ENCODE peak calls at places on chromosomes 16 and 17, in five cellular contexts. One of them, this sample, is unnamed.

GRCh38 chr17:40958086-40958953 is 8.4 kb downstream of the KRT39 start:
- DNase-seq in K562: no peak
- DNase-seq in GM12878: no peak
- DNase-seq in HepG2: peak; percentile 92
- DNase-seq in H1: no peak
- DNase-seq in this sample: peak; percentile 65

GRCh38 chr17:12584727-12585126 is 81.0 kb upstream of the MYOCD start:
- DNase-seq in GM12878: no peak
- DNase-seq in H1: no peak
- DNase-seq in HepG2: no peak
- DNase-seq in K562: no peak
- DNase-seq in this sample: no peak

GRCh38 chr16:49575352-49576172 is 202.0 kb downstream of the C16orf78 start:
- DNase-seq in H1: peak; percentile 50
- DNase-seq in K562: no peak
- DNase-seq in GM12878: peak; percentile 71
- DNase-seq in HepG2: no peak
- DNase-seq in this sample: peak; percentile 54

GRCh38 chr16:907361-907760 is 63.4 kb downstream of the LMF1 start:
- DNase-seq in K562: no peak
- DNase-seq in H1: no peak
- DNase-seq in HepG2: no peak
- DNase-seq in GM12878: no peak
- DNase-seq in this sample: no peak

GRCh38 chr17:31721291-31722025 is 137.6 kb downstream of the COPRS start:
- DNase-seq in HepG2: no peak
- DNase-seq in H1: peak; percentile 28
- DNase-seq in GM12878: no peak
- DNase-seq in K562: no peak
- DNase-seq in this sample: no peak

GRCh38 chr17:69159418-69159817 is 17.7 kb upstream of the ABCA6 start:
- DNase-seq in HepG2: no peak
- DNase-seq in H1: no peak
- DNase-seq in GM12878: no peak
- DNase-seq in K562: no peak
- DNase-seq in this sample: no peak

GRCh38 chr17:70091005-70091568 is 16.1 kb downstream of the KCNJ16 start:
- DNase-seq in HepG2: no peak
- DNase-seq in GM12878: no peak
- DNase-seq in H1: no peak
- DNase-seq in K562: no peak
- DNase-seq in this sample: no peak

GRCh38 chr16:73365010-73365409 is 317.1 kb upstream of the ZFHX3 start:
- DNase-seq in HepG2: no peak
- DNase-seq in K562: no peak
- DNase-seq in GM12878: no peak
- DNase-seq in H1: no peak
- DNase-seq in this sample: no peak

GRCh38 chr17:12591336-12591735 is 74.4 kb upstream of the MYOCD start:
- DNase-seq in H1: no peak
- DNase-seq in GM12878: no peak
- DNase-seq in K562: no peak
- DNase-seq in HepG2: no peak
- DNase-seq in this sample: peak; percentile 20

GRCh38 chr17:76492989-76493501 is 8.2 kb downstream of the RHBDF2 start:
- DNase-seq in K562: no peak
- DNase-seq in H1: no peak
- DNase-seq in GM12878: peak; percentile 80
- DNase-seq in HepG2: no peak
- DNase-seq in this sample: no peak

GRCh38 chr16:27712251-27712711 is 162.3 kb downstream of the KATNIP start:
- DNase-seq in GM12878: no peak
- DNase-seq in HepG2: no peak
- DNase-seq in H1: no peak
- DNase-seq in K562: no peak
- DNase-seq in this sample: no peak

GRCh38 chr17:78828470-78829185 is 12.0 kb downstream of the USP36 start:
- DNase-seq in K562: no peak
- DNase-seq in HepG2: no peak
- DNase-seq in GM12878: no peak
- DNase-seq in H1: no peak
- DNase-seq in this sample: peak; percentile 30

GRCh38 chr17:67105213-67105612 is 60.9 kb downstream of the CACNG1 start:
- DNase-seq in K562: no peak
- DNase-seq in H1: no peak
- DNase-seq in HepG2: no peak
- DNase-seq in GM12878: no peak
- DNase-seq in this sample: no peak

GRCh38 chr17:56206351-56206750 is 53.1 kb downstream of the ANKFN1 start:
- DNase-seq in GM12878: no peak
- DNase-seq in H1: no peak
- DNase-seq in K562: no peak
- DNase-seq in HepG2: no peak
- DNase-seq in this sample: no peak

GRCh38 chr17:69111794-69112193 is 29.9 kb downstream of the ABCA6 start:
- DNase-seq in K562: no peak
- DNase-seq in HepG2: no peak
- DNase-seq in H1: no peak
- DNase-seq in GM12878: no peak
- DNase-seq in this sample: no peak

GRCh38 chr16:29818082-29818481 is 2.1 kb downstream of the PAGR1 start:
- DNase-seq in GM12878: no peak
- DNase-seq in H1: no peak
- DNase-seq in K562: no peak
- DNase-seq in HepG2: no peak
- DNase-seq in this sample: no peak

GRCh38 chr17:63325885-63326284 is 120.2 kb downstream of the CYB561 start:
- DNase-seq in K562: no peak
- DNase-seq in GM12878: no peak
- DNase-seq in HepG2: no peak
- DNase-seq in H1: no peak
- DNase-seq in this sample: no peak

GRCh38 chr16:89710709-89711564 is 9.4 kb upstream of the SPATA2L start:
- DNase-seq in GM12878: no peak
- DNase-seq in K562: no peak
- DNase-seq in HepG2: no peak
- DNase-seq in H1: no peak
- DNase-seq in this sample: peak; percentile 64

GRCh38 chr16:34803683-34804416 is 1344.4 kb downstream of the TP53TG3F start:
- DNase-seq in H1: no peak
- DNase-seq in K562: no peak
- DNase-seq in HepG2: no peak
- DNase-seq in GM12878: no peak
- DNase-seq in this sample: no peak

GRCh38 chr17:17819111-17819510 is 17.7 kb downstream of the SREBF1 start:
- DNase-seq in HepG2: no peak
- DNase-seq in K562: no peak
- DNase-seq in GM12878: no peak
- DNase-seq in H1: no peak
- DNase-seq in this sample: no peak

GRCh38 chr16:12082207-12082606 is 105.7 kb downstream of the SNX29 start:
- DNase-seq in GM12878: no peak
- DNase-seq in HepG2: no peak
- DNase-seq in H1: no peak
- DNase-seq in K562: no peak
- DNase-seq in this sample: no peak

GRCh38 chr17:61468263-61468907 is 16.2 kb downstream of the TBX4 start:
- DNase-seq in K562: no peak
- DNase-seq in HepG2: no peak
- DNase-seq in H1: no peak
- DNase-seq in GM12878: no peak
- DNase-seq in this sample: no peak

GRCh38 chr17:31415004-31415454 is 23.6 kb downstream of the RAB11FIP4 start:
- DNase-seq in GM12878: no peak
- DNase-seq in HepG2: peak; percentile 11
- DNase-seq in H1: no peak
- DNase-seq in K562: no peak
- DNase-seq in this sample: peak; percentile 40

DNA sequence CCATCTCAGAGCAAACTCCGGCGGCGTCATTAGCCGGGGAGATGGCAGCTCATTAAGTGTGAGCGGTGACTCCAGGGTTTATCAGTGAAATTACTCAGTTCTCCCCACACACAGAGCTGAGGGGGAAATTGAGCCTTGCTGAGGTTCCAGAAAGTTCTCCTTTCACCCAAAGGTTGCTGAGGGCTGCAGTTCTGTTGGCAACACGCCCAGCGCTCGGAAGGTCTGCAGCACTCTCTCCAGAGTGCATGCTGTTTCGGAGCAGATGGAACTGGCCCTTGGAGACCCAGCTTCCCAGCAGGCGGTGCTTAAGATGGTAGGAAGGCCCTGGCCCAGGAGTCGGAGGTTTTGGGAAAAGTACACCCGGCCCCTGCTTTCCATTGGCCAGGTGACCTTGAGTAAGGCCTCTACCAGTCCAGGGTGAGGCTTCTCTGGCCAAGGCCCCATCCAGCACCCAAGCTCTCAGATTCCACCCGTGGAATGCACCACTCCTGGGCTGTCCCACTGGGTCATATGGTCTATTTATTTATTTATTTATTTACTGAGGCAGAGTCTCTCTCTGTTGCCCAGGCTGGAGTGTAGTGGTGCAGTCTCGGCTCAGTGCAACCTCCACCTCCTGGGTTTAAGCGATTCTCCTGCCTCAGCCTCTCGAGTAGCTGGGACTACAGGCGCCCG is 167.7 kb upstream of the CIBAR2 start:
- DNase-seq in H1: no peak
- DNase-seq in HepG2: no peak
- DNase-seq in K562: no peak
- DNase-seq in GM12878: no peak
- DNase-seq in this sample: no peak
- H3K4me2 ChIP-seq in H1: no peak overlapping the region
- H3K4me2 ChIP-seq in HepG2: no peak overlapping the region
- H3K4me2 ChIP-seq in K562: no peak overlapping the region
- H3K4me2 ChIP-seq in GM12878: no peak overlapping the region
- H3K4me2 ChIP-seq in this sample: no peak overlapping the region

GRCh38 chr17:9241371-9241712 is 220.0 kb downstream of the NTN1 start:
- DNase-seq in H1: no peak
- DNase-seq in GM12878: no peak
- DNase-seq in HepG2: no peak
- DNase-seq in K562: no peak
- DNase-seq in this sample: no peak

GRCh38 chr17:9239260-9239820 is 218.0 kb downstream of the NTN1 start:
- DNase-seq in HepG2: no peak
- DNase-seq in GM12878: no peak
- DNase-seq in K562: no peak
- DNase-seq in H1: no peak
- DNase-seq in this sample: no peak

GRCh38 chr17:9241774-9242496 is 220.6 kb downstream of the NTN1 start:
- DNase-seq in GM12878: no peak
- DNase-seq in H1: no peak
- DNase-seq in HepG2: no peak
- DNase-seq in K562: no peak
- DNase-seq in this sample: no peak

GRCh38 chr17:9239821-9240658 is 218.7 kb downstream of the NTN1 start:
- DNase-seq in H1: peak; percentile 71
- DNase-seq in GM12878: no peak
- DNase-seq in K562: peak; percentile 96
- DNase-seq in HepG2: no peak
- DNase-seq in this sample: peak; percentile 66

DNA sequence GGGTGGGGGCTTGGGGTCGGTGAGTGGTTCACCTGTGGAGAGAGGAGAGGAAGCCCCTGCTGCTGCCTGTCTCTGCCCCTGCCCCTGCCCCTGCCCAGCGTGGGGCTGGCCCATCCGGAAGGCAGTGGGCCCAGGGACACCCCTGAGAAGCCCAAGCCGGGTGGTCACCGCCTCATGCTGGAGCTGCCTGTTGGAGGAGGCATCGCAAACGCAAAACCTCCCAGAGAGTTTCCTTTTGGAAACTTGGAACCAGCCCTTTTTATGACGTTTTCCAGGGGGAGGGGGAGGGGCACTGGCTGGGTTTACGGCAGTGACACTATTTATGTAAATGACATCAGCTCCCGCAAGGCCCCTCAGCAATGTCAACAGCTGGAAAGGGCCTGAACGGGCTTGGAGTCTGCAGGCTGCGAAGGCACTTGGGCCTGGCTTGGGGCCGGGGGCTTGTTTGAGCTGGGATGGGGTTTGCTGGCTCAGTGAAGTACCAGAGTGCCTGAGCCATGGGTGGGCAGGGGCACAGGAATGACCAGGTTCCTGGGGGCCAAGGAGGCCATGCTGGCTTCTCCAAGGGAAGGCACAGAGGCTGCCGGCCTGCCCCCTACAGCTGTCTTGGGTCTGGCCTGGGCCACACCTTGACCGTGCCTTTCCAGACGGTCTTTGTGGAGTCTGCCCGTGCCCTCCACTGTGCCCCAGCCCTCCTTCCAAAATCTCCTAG is 219.5 kb downstream of the NTN1 start:
- DNase-seq in GM12878: no peak
- DNase-seq in H1: no peak
- DNase-seq in HepG2: peak; percentile 35
- DNase-seq in K562: peak; percentile 21
- DNase-seq in this sample: peak; percentile 84
- H2AFZ ChIP-seq in GM12878: no peak overlapping the region
- H2AFZ ChIP-seq in H1: no peak overlapping the region
- H2AFZ ChIP-seq in HepG2: no peak overlapping the region
- H2AFZ ChIP-seq in K562: peak overlapping the region; percentile 59
- H2AFZ ChIP-seq in this sample: no peak overlapping the region

GRCh38 chr16:3190949-3191353 is 2.9 kb downstream of the OR1F1 start:
- DNase-seq in HepG2: peak; percentile 16
- DNase-seq in H1: no peak
- DNase-seq in K562: no peak
- DNase-seq in GM12878: no peak
- DNase-seq in this sample: no peak
- TF ChIP-seq CREB1 in HepG2: no peak
- TF ChIP-seq CREB1 in H1: no peak
- TF ChIP-seq CREB1 in K562: no peak
- TF ChIP-seq CREB1 in GM12878: no peak
- TF ChIP-seq CREB1 in this sample: no peak

DNA sequence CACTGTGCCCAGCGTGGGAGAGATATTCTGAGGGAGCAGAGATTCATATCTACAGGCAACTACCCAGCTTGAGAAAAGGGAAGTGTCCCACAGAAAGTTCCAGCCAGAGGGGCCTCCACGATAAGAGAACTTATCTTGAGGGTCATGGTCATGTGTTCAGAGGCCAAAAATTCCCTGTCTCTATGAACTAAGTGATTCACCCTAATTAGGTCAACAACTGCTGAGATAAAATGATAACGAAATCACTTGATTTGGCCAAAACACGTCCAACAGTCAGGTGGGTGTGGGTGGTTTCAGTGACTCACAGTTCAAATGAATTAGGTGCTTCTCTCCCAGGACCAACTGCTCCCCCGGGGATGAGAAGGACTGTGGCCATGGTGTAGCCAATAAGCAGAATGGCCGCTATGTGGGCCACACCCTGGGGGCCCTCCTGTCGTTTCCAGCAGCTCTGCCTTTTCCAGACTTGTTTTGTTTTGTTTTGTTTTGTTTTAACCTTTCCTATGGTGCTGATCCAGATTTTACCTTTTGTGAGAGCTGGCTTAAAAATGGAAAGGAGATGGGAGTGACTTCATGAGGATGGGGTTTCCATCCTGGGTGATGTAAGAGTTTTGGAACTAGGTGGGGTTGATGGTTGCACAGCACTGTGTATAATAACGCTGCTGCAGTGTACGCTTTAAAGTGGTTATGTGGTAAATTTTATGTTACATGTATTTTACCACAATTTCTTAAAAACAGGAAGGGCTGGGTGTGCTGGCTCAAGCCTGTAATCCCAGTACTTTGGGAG is 8.7 kb downstream of the DNAI2 start:
- DNase-seq in HepG2: peak; percentile 45
- DNase-seq in H1: no peak
- DNase-seq in K562: peak; percentile 62
- DNase-seq in GM12878: peak; percentile 69
- DNase-seq in this sample: no peak
- H3K4me2 ChIP-seq in HepG2: no peak overlapping the region
- H3K4me2 ChIP-seq in H1: no peak overlapping the region
- H3K4me2 ChIP-seq in K562: peak overlapping the region; percentile 22
- H3K4me2 ChIP-seq in GM12878: no peak overlapping the region
- H3K4me2 ChIP-seq in this sample: no peak overlapping the region

This sample was measured in GM23338.